ENCODE peak calls at places on chromosomes 2 and 18, in seven cellular contexts. One of them, this sample, is unnamed.

GRCh38 chr18:59697236-59697932 is at the start of gene CCBE1:
- DNase-seq in activated CD4-positive, alpha-beta T cell treated with anti-CD3 and anti-CD28 coated beads, Interleukin-2, amount 50 U/mL, for 4 hours: no peak
- DNase-seq in epithelial cell of esophagus: peak; percentile 81
- DNase-seq in posterior vena cava: peak; percentile 85
- DNase-seq in T-helper 2 cell: peak; percentile 13
- DNase-seq in caudate nucleus: no peak
- DNase-seq in HFFc6: peak; percentile 55
- DNase-seq in this sample: peak; percentile 55

GRCh38 chr2:207754498-207755383 is 15.0 kb downstream of the FZD5 start:
- DNase-seq in activated CD4-positive, alpha-beta T cell treated with anti-CD3 and anti-CD28 coated beads, Interleukin-2, amount 50 U/mL, for 4 hours: no peak
- DNase-seq in epithelial cell of esophagus: no peak
- DNase-seq in posterior vena cava: no peak
- DNase-seq in T-helper 2 cell: no peak
- DNase-seq in caudate nucleus: no peak
- DNase-seq in HFFc6: no peak
- DNase-seq in this sample: no peak

GRCh38 chr2:184596819-184597411 is 1.4 kb upstream of the ZNF804A start:
- DNase-seq in activated CD4-positive, alpha-beta T cell treated with anti-CD3 and anti-CD28 coated beads, Interleukin-2, amount 50 U/mL, for 4 hours: no peak
- DNase-seq in epithelial cell of esophagus: peak; percentile 48
- DNase-seq in posterior vena cava: no peak
- DNase-seq in T-helper 2 cell: no peak
- DNase-seq in caudate nucleus: no peak
- DNase-seq in HFFc6: peak; percentile 57
- DNase-seq in this sample: peak; percentile 38

GRCh38 chr2:240644171-240644651 is 18.9 kb downstream of the GPR35 start:
- DNase-seq in activated CD4-positive, alpha-beta T cell treated with anti-CD3 and anti-CD28 coated beads, Interleukin-2, amount 50 U/mL, for 4 hours: no peak
- DNase-seq in epithelial cell of esophagus: no peak
- DNase-seq in posterior vena cava: peak; percentile 49
- DNase-seq in T-helper 2 cell: peak; percentile 6
- DNase-seq in caudate nucleus: no peak
- DNase-seq in HFFc6: no peak
- DNase-seq in this sample: no peak

GRCh38 chr2:567496-567864 is 109.7 kb downstream of the TMEM18 start:
- DNase-seq in activated CD4-positive, alpha-beta T cell treated with anti-CD3 and anti-CD28 coated beads, Interleukin-2, amount 50 U/mL, for 4 hours: no peak
- DNase-seq in epithelial cell of esophagus: no peak
- DNase-seq in posterior vena cava: no peak
- DNase-seq in T-helper 2 cell: no peak
- DNase-seq in caudate nucleus: no peak
- DNase-seq in HFFc6: no peak
- DNase-seq in this sample: no peak

GRCh38 chr2:198273670-198274069 is 469.3 kb downstream of the PLCL1 start:
- DNase-seq in activated CD4-positive, alpha-beta T cell treated with anti-CD3 and anti-CD28 coated beads, Interleukin-2, amount 50 U/mL, for 4 hours: no peak
- DNase-seq in epithelial cell of esophagus: peak; percentile 35
- DNase-seq in posterior vena cava: no peak
- DNase-seq in T-helper 2 cell: no peak
- DNase-seq in caudate nucleus: no peak
- DNase-seq in HFFc6: no peak
- DNase-seq in this sample: no peak

GRCh38 chr2:175054340-175054739 is 49.2 kb upstream of the CHN1 start:
- DNase-seq in activated CD4-positive, alpha-beta T cell treated with anti-CD3 and anti-CD28 coated beads, Interleukin-2, amount 50 U/mL, for 4 hours: no peak
- DNase-seq in epithelial cell of esophagus: no peak
- DNase-seq in posterior vena cava: no peak
- DNase-seq in T-helper 2 cell: no peak
- DNase-seq in caudate nucleus: no peak
- DNase-seq in HFFc6: no peak
- DNase-seq in this sample: no peak

GRCh38 chr2:118865106-118865505 is 17.7 kb upstream of the EN1 start:
- DNase-seq in activated CD4-positive, alpha-beta T cell treated with anti-CD3 and anti-CD28 coated beads, Interleukin-2, amount 50 U/mL, for 4 hours: no peak
- DNase-seq in epithelial cell of esophagus: peak; percentile 58
- DNase-seq in posterior vena cava: peak; percentile 32
- DNase-seq in T-helper 2 cell: no peak
- DNase-seq in caudate nucleus: no peak
- DNase-seq in HFFc6: peak; percentile 48
- DNase-seq in this sample: peak; percentile 64

GRCh38 chr2:45283764-45284620 is 274.7 kb upstream of the SIX2 start:
- DNase-seq in activated CD4-positive, alpha-beta T cell treated with anti-CD3 and anti-CD28 coated beads, Interleukin-2, amount 50 U/mL, for 4 hours: no peak
- DNase-seq in epithelial cell of esophagus: peak; percentile 88
- DNase-seq in posterior vena cava: no peak
- DNase-seq in T-helper 2 cell: no peak
- DNase-seq in caudate nucleus: no peak
- DNase-seq in HFFc6: no peak
- DNase-seq in this sample: peak; percentile 74

GRCh38 chr18:54822872-54823845 is 5.1 kb upstream of the RAB27B start:
- DNase-seq in activated CD4-positive, alpha-beta T cell treated with anti-CD3 and anti-CD28 coated beads, Interleukin-2, amount 50 U/mL, for 4 hours: no peak
- DNase-seq in epithelial cell of esophagus: peak; percentile 95
- DNase-seq in posterior vena cava: no peak
- DNase-seq in T-helper 2 cell: no peak
- DNase-seq in caudate nucleus: no peak
- DNase-seq in HFFc6: peak; percentile 85
- DNase-seq in this sample: peak; percentile 90

GRCh38 chr18:10086458-10086857 is 172.6 kb downstream of the VAPA start:
- DNase-seq in activated CD4-positive, alpha-beta T cell treated with anti-CD3 and anti-CD28 coated beads, Interleukin-2, amount 50 U/mL, for 4 hours: no peak
- DNase-seq in epithelial cell of esophagus: peak; percentile 75
- DNase-seq in posterior vena cava: no peak
- DNase-seq in T-helper 2 cell: no peak
- DNase-seq in caudate nucleus: no peak
- DNase-seq in HFFc6: no peak
- DNase-seq in this sample: no peak

GRCh38 chr2:74261204-74261864 is 62.9 kb downstream of the MTHFD2 start:
- DNase-seq in activated CD4-positive, alpha-beta T cell treated with anti-CD3 and anti-CD28 coated beads, Interleukin-2, amount 50 U/mL, for 4 hours: no peak
- DNase-seq in epithelial cell of esophagus: peak; percentile 50
- DNase-seq in posterior vena cava: no peak
- DNase-seq in T-helper 2 cell: no peak
- DNase-seq in caudate nucleus: no peak
- DNase-seq in HFFc6: peak; percentile 45
- DNase-seq in this sample: no peak

GRCh38 chr2:86413296-86414085 is 27.7 kb upstream of the KDM3A start:
- DNase-seq in activated CD4-positive, alpha-beta T cell treated with anti-CD3 and anti-CD28 coated beads, Interleukin-2, amount 50 U/mL, for 4 hours: no peak
- DNase-seq in epithelial cell of esophagus: peak; percentile 87
- DNase-seq in posterior vena cava: no peak
- DNase-seq in T-helper 2 cell: no peak
- DNase-seq in caudate nucleus: no peak
- DNase-seq in HFFc6: no peak
- DNase-seq in this sample: no peak

GRCh38 chr2:1487758-1488715 is 74.8 kb downstream of the TPO start:
- DNase-seq in activated CD4-positive, alpha-beta T cell treated with anti-CD3 and anti-CD28 coated beads, Interleukin-2, amount 50 U/mL, for 4 hours: no peak
- DNase-seq in epithelial cell of esophagus: no peak
- DNase-seq in posterior vena cava: peak; percentile 72
- DNase-seq in T-helper 2 cell: no peak
- DNase-seq in caudate nucleus: peak; percentile 29
- DNase-seq in HFFc6: no peak
- DNase-seq in this sample: no peak

GRCh38 chr2:106886916-106887758 is 1.2 kb upstream of the ST6GAL2 start:
- DNase-seq in activated CD4-positive, alpha-beta T cell treated with anti-CD3 and anti-CD28 coated beads, Interleukin-2, amount 50 U/mL, for 4 hours: no peak
- DNase-seq in epithelial cell of esophagus: peak; percentile 47
- DNase-seq in posterior vena cava: peak; percentile 85
- DNase-seq in T-helper 2 cell: no peak
- DNase-seq in caudate nucleus: peak; percentile 11
- DNase-seq in HFFc6: no peak
- DNase-seq in this sample: peak; percentile 20

GRCh38 chr2:201127570-201127969 is 11.6 kb downstream of the CFLAR start:
- DNase-seq in activated CD4-positive, alpha-beta T cell treated with anti-CD3 and anti-CD28 coated beads, Interleukin-2, amount 50 U/mL, for 4 hours: peak; percentile 46
- DNase-seq in epithelial cell of esophagus: peak; percentile 47
- DNase-seq in posterior vena cava: no peak
- DNase-seq in T-helper 2 cell: no peak
- DNase-seq in caudate nucleus: peak; percentile 35
- DNase-seq in HFFc6: peak; percentile 39
- DNase-seq in this sample: no peak

GRCh38 chr2:206086683-206087350 is 843 bp upstream of the INO80D start:
- DNase-seq in activated CD4-positive, alpha-beta T cell treated with anti-CD3 and anti-CD28 coated beads, Interleukin-2, amount 50 U/mL, for 4 hours: no peak
- DNase-seq in epithelial cell of esophagus: no peak
- DNase-seq in posterior vena cava: no peak
- DNase-seq in T-helper 2 cell: no peak
- DNase-seq in caudate nucleus: no peak
- DNase-seq in HFFc6: no peak
- DNase-seq in this sample: no peak

GRCh38 chr2:190535119-190535439 is 557 bp upstream of the NEMP2 start:
- DNase-seq in activated CD4-positive, alpha-beta T cell treated with anti-CD3 and anti-CD28 coated beads, Interleukin-2, amount 50 U/mL, for 4 hours: no peak
- DNase-seq in epithelial cell of esophagus: no peak
- DNase-seq in posterior vena cava: no peak
- DNase-seq in T-helper 2 cell: no peak
- DNase-seq in caudate nucleus: no peak
- DNase-seq in HFFc6: no peak
- DNase-seq in this sample: no peak

GRCh38 chr2:54593249-54593648 is 130.2 kb upstream of the EML6 start:
- DNase-seq in activated CD4-positive, alpha-beta T cell treated with anti-CD3 and anti-CD28 coated beads, Interleukin-2, amount 50 U/mL, for 4 hours: no peak
- DNase-seq in epithelial cell of esophagus: no peak
- DNase-seq in posterior vena cava: no peak
- DNase-seq in T-helper 2 cell: no peak
- DNase-seq in caudate nucleus: no peak
- DNase-seq in HFFc6: no peak
- DNase-seq in this sample: no peak

GRCh38 chr2:62307469-62308389 is 111.8 kb downstream of the B3GNT2 start:
- DNase-seq in activated CD4-positive, alpha-beta T cell treated with anti-CD3 and anti-CD28 coated beads, Interleukin-2, amount 50 U/mL, for 4 hours: no peak
- DNase-seq in epithelial cell of esophagus: peak; percentile 58
- DNase-seq in posterior vena cava: no peak
- DNase-seq in T-helper 2 cell: no peak
- DNase-seq in caudate nucleus: no peak
- DNase-seq in HFFc6: no peak
- DNase-seq in this sample: no peak

GRCh38 chr2:64114063-64114911 is 29.9 kb downstream of the PELI1 start:
- DNase-seq in activated CD4-positive, alpha-beta T cell treated with anti-CD3 and anti-CD28 coated beads, Interleukin-2, amount 50 U/mL, for 4 hours: no peak
- DNase-seq in epithelial cell of esophagus: peak; percentile 79
- DNase-seq in posterior vena cava: no peak
- DNase-seq in T-helper 2 cell: no peak
- DNase-seq in caudate nucleus: no peak
- DNase-seq in HFFc6: peak; percentile 69
- DNase-seq in this sample: peak; percentile 41

GRCh38 chr2:88452980-88453582 is 588 bp upstream of the FOXI3 start:
- DNase-seq in activated CD4-positive, alpha-beta T cell treated with anti-CD3 and anti-CD28 coated beads, Interleukin-2, amount 50 U/mL, for 4 hours: no peak
- DNase-seq in epithelial cell of esophagus: peak; percentile 15
- DNase-seq in posterior vena cava: no peak
- DNase-seq in T-helper 2 cell: no peak
- DNase-seq in caudate nucleus: no peak
- DNase-seq in HFFc6: no peak
- DNase-seq in this sample: peak; percentile 1

GRCh38 chr2:210654091-210654490 is 97.7 kb downstream of the CPS1 start:
- DNase-seq in activated CD4-positive, alpha-beta T cell treated with anti-CD3 and anti-CD28 coated beads, Interleukin-2, amount 50 U/mL, for 4 hours: no peak
- DNase-seq in epithelial cell of esophagus: peak; percentile 22
- DNase-seq in posterior vena cava: no peak
- DNase-seq in T-helper 2 cell: no peak
- DNase-seq in caudate nucleus: no peak
- DNase-seq in HFFc6: no peak
- DNase-seq in this sample: no peak

GRCh38 chr18:57585846-57586242 is 658 bp downstream of the FECH start:
- DNase-seq in activated CD4-positive, alpha-beta T cell treated with anti-CD3 and anti-CD28 coated beads, Interleukin-2, amount 50 U/mL, for 4 hours: no peak
- DNase-seq in epithelial cell of esophagus: peak; percentile 6
- DNase-seq in posterior vena cava: no peak
- DNase-seq in T-helper 2 cell: no peak
- DNase-seq in caudate nucleus: no peak
- DNase-seq in HFFc6: no peak
- DNase-seq in this sample: no peak

GRCh38 chr2:29011650-29012060 is 30.6 kb downstream of the TOGARAM2 start:
- DNase-seq in activated CD4-positive, alpha-beta T cell treated with anti-CD3 and anti-CD28 coated beads, Interleukin-2, amount 50 U/mL, for 4 hours: peak; percentile 62
- DNase-seq in epithelial cell of esophagus: no peak
- DNase-seq in posterior vena cava: no peak
- DNase-seq in T-helper 2 cell: peak; percentile 39
- DNase-seq in caudate nucleus: no peak
- DNase-seq in HFFc6: no peak
- DNase-seq in this sample: no peak

GRCh38 chr2:237096911-237097310 is 11.2 kb downstream of the COPS8 start:
- DNase-seq in activated CD4-positive, alpha-beta T cell treated with anti-CD3 and anti-CD28 coated beads, Interleukin-2, amount 50 U/mL, for 4 hours: no peak
- DNase-seq in epithelial cell of esophagus: peak; percentile 30
- DNase-seq in posterior vena cava: no peak
- DNase-seq in T-helper 2 cell: no peak
- DNase-seq in caudate nucleus: no peak
- DNase-seq in HFFc6: peak; percentile 63
- DNase-seq in this sample: peak; percentile 53

GRCh38 chr2:205721057-205721767 is 38.9 kb downstream of the NRP2 start:
- DNase-seq in activated CD4-positive, alpha-beta T cell treated with anti-CD3 and anti-CD28 coated beads, Interleukin-2, amount 50 U/mL, for 4 hours: no peak
- DNase-seq in epithelial cell of esophagus: peak; percentile 48
- DNase-seq in posterior vena cava: no peak
- DNase-seq in T-helper 2 cell: no peak
- DNase-seq in caudate nucleus: no peak
- DNase-seq in HFFc6: no peak
- DNase-seq in this sample: no peak

GRCh38 chr2:238939074-238939473 is 91.2 kb downstream of the TWIST2 start:
- DNase-seq in activated CD4-positive, alpha-beta T cell treated with anti-CD3 and anti-CD28 coated beads, Interleukin-2, amount 50 U/mL, for 4 hours: no peak
- DNase-seq in epithelial cell of esophagus: no peak
- DNase-seq in posterior vena cava: peak; percentile 84
- DNase-seq in T-helper 2 cell: no peak
- DNase-seq in caudate nucleus: no peak
- DNase-seq in HFFc6: peak; percentile 28
- DNase-seq in this sample: no peak

GRCh38 chr2:116680537-116680936 is 1134.0 kb upstream of the DDX18 start:
- DNase-seq in activated CD4-positive, alpha-beta T cell treated with anti-CD3 and anti-CD28 coated beads, Interleukin-2, amount 50 U/mL, for 4 hours: no peak
- DNase-seq in epithelial cell of esophagus: no peak
- DNase-seq in posterior vena cava: no peak
- DNase-seq in T-helper 2 cell: no peak
- DNase-seq in caudate nucleus: no peak
- DNase-seq in HFFc6: no peak
- DNase-seq in this sample: no peak

GRCh38 chr2:74481961-74482800 is 617 bp downstream of the CCDC142 start:
- DNase-seq in activated CD4-positive, alpha-beta T cell treated with anti-CD3 and anti-CD28 coated beads, Interleukin-2, amount 50 U/mL, for 4 hours: peak; percentile 27
- DNase-seq in epithelial cell of esophagus: peak; percentile 39
- DNase-seq in posterior vena cava: peak; percentile 91
- DNase-seq in T-helper 2 cell: no peak
- DNase-seq in caudate nucleus: no peak
- DNase-seq in HFFc6: no peak
- DNase-seq in this sample: no peak

GRCh38 chr2:10089565-10090183 is 9.5 kb upstream of the CYS1 start:
- DNase-seq in activated CD4-positive, alpha-beta T cell treated with anti-CD3 and anti-CD28 coated beads, Interleukin-2, amount 50 U/mL, for 4 hours: no peak
- DNase-seq in epithelial cell of esophagus: no peak
- DNase-seq in posterior vena cava: no peak
- DNase-seq in T-helper 2 cell: no peak
- DNase-seq in caudate nucleus: no peak
- DNase-seq in HFFc6: no peak
- DNase-seq in this sample: no peak

GRCh38 chr2:215579809-215580208 is 143.9 kb upstream of the FN1 start:
- DNase-seq in activated CD4-positive, alpha-beta T cell treated with anti-CD3 and anti-CD28 coated beads, Interleukin-2, amount 50 U/mL, for 4 hours: no peak
- DNase-seq in epithelial cell of esophagus: peak; percentile 85
- DNase-seq in posterior vena cava: no peak
- DNase-seq in T-helper 2 cell: no peak
- DNase-seq in caudate nucleus: no peak
- DNase-seq in HFFc6: peak; percentile 74
- DNase-seq in this sample: peak; percentile 85

GRCh38 chr2:127065299-127065931 is 41.5 kb downstream of the BIN1 start:
- DNase-seq in activated CD4-positive, alpha-beta T cell treated with anti-CD3 and anti-CD28 coated beads, Interleukin-2, amount 50 U/mL, for 4 hours: no peak
- DNase-seq in epithelial cell of esophagus: no peak
- DNase-seq in posterior vena cava: no peak
- DNase-seq in T-helper 2 cell: no peak
- DNase-seq in caudate nucleus: no peak
- DNase-seq in HFFc6: no peak
- DNase-seq in this sample: no peak

GRCh38 chr18:46622999-46623398 is 34.0 kb downstream of the LOXHD1 start:
- DNase-seq in activated CD4-positive, alpha-beta T cell treated with anti-CD3 and anti-CD28 coated beads, Interleukin-2, amount 50 U/mL, for 4 hours: no peak
- DNase-seq in epithelial cell of esophagus: peak; percentile 23
- DNase-seq in posterior vena cava: no peak
- DNase-seq in T-helper 2 cell: no peak
- DNase-seq in caudate nucleus: no peak
- DNase-seq in HFFc6: peak; percentile 30
- DNase-seq in this sample: no peak

GRCh38 chr2:149629003-149629402 is 41.4 kb upstream of the MMADHC start:
- DNase-seq in activated CD4-positive, alpha-beta T cell treated with anti-CD3 and anti-CD28 coated beads, Interleukin-2, amount 50 U/mL, for 4 hours: no peak
- DNase-seq in epithelial cell of esophagus: no peak
- DNase-seq in posterior vena cava: no peak
- DNase-seq in T-helper 2 cell: no peak
- DNase-seq in caudate nucleus: no peak
- DNase-seq in HFFc6: no peak
- DNase-seq in this sample: no peak

This sample was measured in brain microvascular endothelial cell.